ENCODE peak calls at places on chromosomes 2 and 18, in ten cellular contexts. X, U, V, P, T, K, R, B, I and Q are unnamed samples.

GRCh38 chr2:120874401-120874821 is 138.7 kb downstream of the GLI2 start:
- DNase-seq in K (no peak), I (no peak), X (no peak), B (no peak), R (no peak), P (no peak), T (no peak), V (peak), U (no peak), Q (no peak)

GRCh38 chr2:5781679-5782078 is 89.5 kb downstream of the SOX11 start:
- DNase-seq in B (no peak), V (no peak), X (no peak), U (no peak), T (no peak), K (no peak), I (no peak), R (no peak), P (no peak), Q (no peak)

GRCh38 chr2:189124175-189124574 is 55.4 kb downstream of the COL5A2 start:
- DNase-seq in X (no peak), B (no peak), P (no peak), R (no peak), K (no peak), T (no peak), U (no peak), I (no peak), V (no peak), Q (no peak)

GRCh38 chr18:14100503-14101286 is 31.5 kb downstream of the ZNF519 start:
- DNase-seq in P (no peak), U (no peak), V (no peak), X (no peak), B (no peak), I (no peak), R (no peak), T (no peak), K (no peak), Q (no peak)

GRCh38 chr2:223041527-223042109 is 10.4 kb upstream of the KCNE4 start:
- DNase-seq in B (no peak), V (no peak), U (peak), P (no peak), T (peak), K (no peak), I (no peak), X (no peak), R (no peak), Q (peak)

GRCh38 chr18:70421471-70421870 is 132.6 kb downstream of the SOCS6 start:
- DNase-seq in I (no peak), K (no peak), T (no peak), P (no peak), X (no peak), B (no peak), U (no peak), R (no peak), V (no peak), Q (no peak)

GRCh38 chr2:112006076-112006410 is 49.0 kb upstream of the TMEM87B start:
- DNase-seq in U (no peak), B (no peak), X (no peak), K (no peak), V (no peak), I (no peak), P (no peak), T (peak), R (no peak), Q (no peak)

GRCh38 chr2:152055366-152056108 is 43.3 kb downstream of the CACNB4 start:
- DNase-seq in K (no peak), U (no peak), P (no peak), V (no peak), I (no peak), R (no peak), B (no peak), T (no peak), X (no peak), Q (peak)

GRCh38 chr18:27184115-27185024 is 738 bp downstream of the CHST9 start:
- DNase-seq in V (peak), U (no peak), B (no peak), T (no peak), I (peak), X (no peak), P (no peak), K (no peak), R (no peak), Q (no peak)

GRCh38 chr2:191693151-191693550 is 15.2 kb downstream of the NABP1 start:
- DNase-seq in X (no peak), V (no peak), R (no peak), T (no peak), K (no peak), B (no peak), U (no peak), I (no peak), P (no peak), Q (no peak)

GRCh38 chr2:69309336-69310048 is 77.5 kb downstream of the GFPT1 start:
- DNase-seq in V (peak), B (no peak), I (no peak), T (no peak), K (no peak), R (peak), U (no peak), P (no peak), X (no peak), Q (peak)

GRCh38 chr2:121689356-121689755 is 40.1 kb upstream of the CLASP1 start:
- DNase-seq in V (no peak), T (no peak), R (peak), K (no peak), U (peak), X (no peak), B (no peak), P (no peak), I (no peak), Q (peak)

GRCh38 chr2:57448816-57449215 is 597.8 kb upstream of the VRK2 start:
- DNase-seq in X (no peak), U (no peak), I (no peak), B (no peak), V (no peak), R (no peak), T (no peak), K (no peak), P (no peak), Q (no peak)

GRCh38 chr2:113886479-113887383 is 3.2 kb upstream of the ACTR3 start:
- DNase-seq in I (no peak), T (peak), R (no peak), K (no peak), B (peak), V (no peak), P (peak), X (no peak), U (no peak), Q (no peak)

GRCh38 chr2:238383135-238383534 is 43.6 kb upstream of the ASB1 start:
- DNase-seq in K (no peak), I (no peak), V (no peak), P (no peak), B (no peak), R (no peak), T (no peak), U (no peak), X (no peak), Q (no peak)

GRCh38 chr18:43405097-43405496 is 127.8 kb upstream of the SYT4 start:
- DNase-seq in I (no peak), T (no peak), R (no peak), K (no peak), B (no peak), X (no peak), V (no peak), P (no peak), U (no peak), Q (no peak)

GRCh38 chr2:231030725-231031124 is 6.6 kb upstream of the C2orf72 start:
- DNase-seq in P (no peak), I (no peak), X (no peak), R (no peak), B (no peak), K (no peak), U (no peak), T (no peak), V (no peak), Q (no peak)

GRCh38 chr2:101790856-101791255 is 93.3 kb downstream of the MAP4K4 start:
- DNase-seq in K (no peak), U (peak), R (no peak), X (no peak), T (peak), P (no peak), B (no peak), V (no peak), I (no peak), Q (peak)

GRCh38 chr2:208807756-208808155 is 401.2 kb downstream of the PTH2R start:
- DNase-seq in R (no peak), K (no peak), I (no peak), X (no peak), V (no peak), P (no peak), U (no peak), B (no peak), T (no peak), Q (no peak)

GRCh38 chr18:9613550-9614400 is 584 bp downstream of the PPP4R1 start:
- DNase-seq in P (peak), I (peak), R (no peak), K (peak), V (peak), U (peak), X (no peak), T (no peak), B (peak), Q (no peak)

GRCh38 chr2:22020101-22020742 is 896.5 kb downstream of the TDRD15 start:
- DNase-seq in R (no peak), I (no peak), U (no peak), T (no peak), X (no peak), V (no peak), P (no peak), K (no peak), B (no peak), Q (no peak)

GRCh38 chr2:239570971-239571520 is 170.2 kb upstream of the HDAC4 start:
- DNase-seq in V (no peak), R (no peak), T (no peak), P (no peak), X (no peak), U (no peak), I (no peak), K (no peak), B (no peak), Q (no peak)

GRCh38 chr2:66839551-66840320 is 404.8 kb downstream of the MEIS1 start:
- DNase-seq in K (no peak), I (no peak), P (no peak), B (no peak), T (peak), U (no peak), R (no peak), V (no peak), X (no peak), Q (no peak)

GRCh38 chr18:28003451-28003850 is 173.5 kb downstream of the CDH2 start:
- DNase-seq in P (no peak), V (no peak), B (no peak), I (peak), U (no peak), T (no peak), X (no peak), K (no peak), R (no peak), Q (no peak)

GRCh38 chr18:51506811-51507210 is 309.3 kb upstream of the MEX3C start:
- DNase-seq in V (no peak), U (no peak), K (no peak), I (no peak), T (no peak), R (no peak), B (no peak), X (no peak), P (no peak), Q (no peak)

GRCh38 chr2:132883430-132883829 is 213.4 kb upstream of the LYPD1 start:
- DNase-seq in P (no peak), T (no peak), X (no peak), K (no peak), U (no peak), B (no peak), R (no peak), I (no peak), V (no peak), Q (no peak)

GRCh38 chr2:238882083-238882755 is 34.3 kb downstream of the TWIST2 start:
- DNase-seq in B (no peak), I (no peak), K (no peak), U (no peak), V (no peak), T (no peak), R (no peak), X (no peak), P (no peak), Q (no peak)

GRCh38 chr2:23859983-23860382 is 66.9 kb downstream of the ATAD2B start:
- DNase-seq in P (no peak), I (no peak), B (no peak), K (no peak), X (no peak), V (no peak), R (no peak), T (peak), U (no peak), Q (no peak)

GRCh38 chr2:19114126-19114525 is 244.3 kb downstream of the OSR1 start:
- DNase-seq in B (no peak), R (no peak), T (no peak), P (no peak), I (no peak), U (no peak), V (no peak), X (no peak), K (no peak), Q (no peak)

GRCh38 chr2:150567771-150568278 is 80.4 kb upstream of the RND3 start:
- DNase-seq in P (no peak), U (no peak), R (no peak), V (no peak), I (no peak), B (no peak), X (no peak), K (no peak), T (no peak), Q (no peak)

GRCh38 chr2:110679337-110679707 is 1.5 kb upstream of the BUB1 start:
- DNase-seq in K (no peak), T (no peak), X (no peak), U (no peak), R (no peak), V (no peak), P (no peak), B (no peak), I (no peak), Q (no peak)

GRCh38 chr18:28065031-28065792 is 111.7 kb downstream of the CDH2 start:
- DNase-seq in R (no peak), I (no peak), P (no peak), K (no peak), V (no peak), U (no peak), X (no peak), T (peak), B (no peak), Q (no peak)